ENCODE peak calls at places on chromosomes 3 and 15, in six cellular contexts. One of them, this sample, is unnamed.

GRCh38 chr3:170506556-170506955 is 79.3 kb downstream of the SLC7A14 start:
- DNase-seq in CD14-positive monocyte: no peak
- DNase-seq in C1 segment of cervical spinal cord: no peak
- DNase-seq in B cell: no peak
- DNase-seq in NCI-H446 treated with DMSO at 0.1 percent for 48 hours: no peak
- DNase-seq in upper lobe of right lung: no peak
- DNase-seq in this sample: no peak

GRCh38 chr15:88525418-88525817 is 21.1 kb downstream of the DET1 start:
- DNase-seq in CD14-positive monocyte: no peak
- DNase-seq in C1 segment of cervical spinal cord: no peak
- DNase-seq in B cell: no peak
- DNase-seq in NCI-H446 treated with DMSO at 0.1 percent for 48 hours: no peak
- DNase-seq in upper lobe of right lung: no peak
- DNase-seq in this sample: no peak

GRCh38 chr15:91572110-91572509 is 281.4 kb upstream of the SLCO3A1 start:
- DNase-seq in CD14-positive monocyte: no peak
- DNase-seq in C1 segment of cervical spinal cord: no peak
- DNase-seq in B cell: no peak
- DNase-seq in NCI-H446 treated with DMSO at 0.1 percent for 48 hours: peak; percentile 5
- DNase-seq in upper lobe of right lung: no peak
- DNase-seq in this sample: no peak

GRCh38 chr3:55458398-55458797 is 28.7 kb downstream of the WNT5A start:
- DNase-seq in CD14-positive monocyte: no peak
- DNase-seq in C1 segment of cervical spinal cord: no peak
- DNase-seq in B cell: no peak
- DNase-seq in NCI-H446 treated with DMSO at 0.1 percent for 48 hours: no peak
- DNase-seq in upper lobe of right lung: no peak
- DNase-seq in this sample: no peak

GRCh38 chr3:27046346-27046745 is 322.8 kb downstream of the NEK10 start:
- DNase-seq in CD14-positive monocyte: no peak
- DNase-seq in C1 segment of cervical spinal cord: no peak
- DNase-seq in B cell: no peak
- DNase-seq in NCI-H446 treated with DMSO at 0.1 percent for 48 hours: no peak
- DNase-seq in upper lobe of right lung: no peak
- DNase-seq in this sample: no peak

GRCh38 chr3:73766599-73767378 is 142.0 kb upstream of the PDZRN3 start:
- DNase-seq in CD14-positive monocyte: no peak
- DNase-seq in C1 segment of cervical spinal cord: no peak
- DNase-seq in B cell: no peak
- DNase-seq in NCI-H446 treated with DMSO at 0.1 percent for 48 hours: no peak
- DNase-seq in upper lobe of right lung: no peak
- DNase-seq in this sample: no peak

GRCh38 chr15:56759450-56759845 is 26.1 kb upstream of the ZNF280D start:
- DNase-seq in CD14-positive monocyte: no peak
- DNase-seq in C1 segment of cervical spinal cord: no peak
- DNase-seq in B cell: no peak
- DNase-seq in NCI-H446 treated with DMSO at 0.1 percent for 48 hours: no peak
- DNase-seq in upper lobe of right lung: no peak
- DNase-seq in this sample: no peak

GRCh38 chr15:94375997-94376396 is 144.6 kb downstream of the MCTP2 start:
- DNase-seq in CD14-positive monocyte: no peak
- DNase-seq in C1 segment of cervical spinal cord: no peak
- DNase-seq in B cell: no peak
- DNase-seq in NCI-H446 treated with DMSO at 0.1 percent for 48 hours: no peak
- DNase-seq in upper lobe of right lung: no peak
- DNase-seq in this sample: no peak

GRCh38 chr3:120022729-120023128 is 71.5 kb downstream of the GSK3B start:
- DNase-seq in CD14-positive monocyte: no peak
- DNase-seq in C1 segment of cervical spinal cord: no peak
- DNase-seq in B cell: no peak
- DNase-seq in NCI-H446 treated with DMSO at 0.1 percent for 48 hours: no peak
- DNase-seq in upper lobe of right lung: no peak
- DNase-seq in this sample: no peak

GRCh38 chr3:46812237-46812791 is 50.9 kb downstream of the MYL3 start:
- DNase-seq in CD14-positive monocyte: peak; percentile 62
- DNase-seq in C1 segment of cervical spinal cord: no peak
- DNase-seq in B cell: peak; percentile 78
- DNase-seq in NCI-H446 treated with DMSO at 0.1 percent for 48 hours: no peak
- DNase-seq in upper lobe of right lung: peak; percentile 87
- DNase-seq in this sample: peak; percentile 83

GRCh38 chr15:57646057-57646456 is 54.4 kb downstream of the MYZAP start:
- DNase-seq in CD14-positive monocyte: no peak
- DNase-seq in C1 segment of cervical spinal cord: no peak
- DNase-seq in B cell: no peak
- DNase-seq in NCI-H446 treated with DMSO at 0.1 percent for 48 hours: no peak
- DNase-seq in upper lobe of right lung: no peak
- DNase-seq in this sample: no peak

GRCh38 chr3:56890448-56891083 is 88.8 kb upstream of the ARHGEF3 start:
- DNase-seq in CD14-positive monocyte: no peak
- DNase-seq in C1 segment of cervical spinal cord: no peak
- DNase-seq in B cell: no peak
- DNase-seq in NCI-H446 treated with DMSO at 0.1 percent for 48 hours: peak; percentile 40
- DNase-seq in upper lobe of right lung: no peak
- DNase-seq in this sample: no peak

GRCh38 chr3:45807645-45808540 is 11.6 kb upstream of the SLC6A20 start:
- DNase-seq in CD14-positive monocyte: no peak
- DNase-seq in C1 segment of cervical spinal cord: no peak
- DNase-seq in B cell: no peak
- DNase-seq in NCI-H446 treated with DMSO at 0.1 percent for 48 hours: no peak
- DNase-seq in upper lobe of right lung: no peak
- DNase-seq in this sample: no peak

GRCh38 chr15:85457392-85457968 is 77.1 kb downstream of the AKAP13 start:
- DNase-seq in CD14-positive monocyte: no peak
- DNase-seq in C1 segment of cervical spinal cord: no peak
- DNase-seq in B cell: no peak
- DNase-seq in NCI-H446 treated with DMSO at 0.1 percent for 48 hours: no peak
- DNase-seq in upper lobe of right lung: no peak
- DNase-seq in this sample: no peak

GRCh38 chr3:120908030-120908802 is at the start of gene STXBP5L:
- DNase-seq in CD14-positive monocyte: no peak
- DNase-seq in C1 segment of cervical spinal cord: peak; percentile 53
- DNase-seq in B cell: peak; percentile 30
- DNase-seq in NCI-H446 treated with DMSO at 0.1 percent for 48 hours: peak; percentile 89
- DNase-seq in upper lobe of right lung: peak; percentile 86
- DNase-seq in this sample: peak; percentile 79

GRCh38 chr15:57949374-57949938 is 116.1 kb downstream of the ALDH1A2 start:
- DNase-seq in CD14-positive monocyte: no peak
- DNase-seq in C1 segment of cervical spinal cord: no peak
- DNase-seq in B cell: no peak
- DNase-seq in NCI-H446 treated with DMSO at 0.1 percent for 48 hours: no peak
- DNase-seq in upper lobe of right lung: no peak
- DNase-seq in this sample: no peak

GRCh38 chr15:43550527-43551363 is 33.3 kb downstream of the MAP1A start:
- DNase-seq in CD14-positive monocyte: no peak
- DNase-seq in C1 segment of cervical spinal cord: no peak
- DNase-seq in B cell: no peak
- DNase-seq in NCI-H446 treated with DMSO at 0.1 percent for 48 hours: no peak
- DNase-seq in upper lobe of right lung: no peak
- DNase-seq in this sample: no peak

GRCh38 chr15:41501961-41502786 is 8.5 kb downstream of the ITPKA start:
- DNase-seq in CD14-positive monocyte: no peak
- DNase-seq in C1 segment of cervical spinal cord: no peak
- DNase-seq in B cell: peak; percentile 78
- DNase-seq in NCI-H446 treated with DMSO at 0.1 percent for 48 hours: no peak
- DNase-seq in upper lobe of right lung: peak; percentile 66
- DNase-seq in this sample: peak; percentile 62

GRCh38 chr3:32951410-32951811 is at the start of gene CCR4:
- DNase-seq in CD14-positive monocyte: no peak
- DNase-seq in C1 segment of cervical spinal cord: no peak
- DNase-seq in B cell: no peak
- DNase-seq in NCI-H446 treated with DMSO at 0.1 percent for 48 hours: no peak
- DNase-seq in upper lobe of right lung: no peak
- DNase-seq in this sample: no peak

GRCh38 chr3:133983576-133984560 is 45.9 kb downstream of the SLCO2A1 start:
- DNase-seq in CD14-positive monocyte: no peak
- DNase-seq in C1 segment of cervical spinal cord: no peak
- DNase-seq in B cell: no peak
- DNase-seq in NCI-H446 treated with DMSO at 0.1 percent for 48 hours: no peak
- DNase-seq in upper lobe of right lung: no peak
- DNase-seq in this sample: no peak

GRCh38 chr3:2303567-2303966 is 204.9 kb downstream of the CNTN4 start:
- DNase-seq in CD14-positive monocyte: no peak
- DNase-seq in C1 segment of cervical spinal cord: no peak
- DNase-seq in B cell: no peak
- DNase-seq in NCI-H446 treated with DMSO at 0.1 percent for 48 hours: no peak
- DNase-seq in upper lobe of right lung: no peak
- DNase-seq in this sample: no peak

GRCh38 chr15:25740438-25741252 is 122.5 kb downstream of the ATP10A start:
- DNase-seq in CD14-positive monocyte: no peak
- DNase-seq in C1 segment of cervical spinal cord: no peak
- DNase-seq in B cell: no peak
- DNase-seq in NCI-H446 treated with DMSO at 0.1 percent for 48 hours: no peak
- DNase-seq in upper lobe of right lung: no peak
- DNase-seq in this sample: no peak

GRCh38 chr3:46629571-46630517 is 17.5 kb downstream of the FAM240A start:
- DNase-seq in CD14-positive monocyte: peak; percentile 66
- DNase-seq in C1 segment of cervical spinal cord: peak; percentile 72
- DNase-seq in B cell: peak; percentile 82
- DNase-seq in NCI-H446 treated with DMSO at 0.1 percent for 48 hours: no peak
- DNase-seq in upper lobe of right lung: peak; percentile 90
- DNase-seq in this sample: peak; percentile 87

GRCh38 chr3:12325594-12326295 is 36.9 kb downstream of the PPARG start:
- DNase-seq in CD14-positive monocyte: no peak
- DNase-seq in C1 segment of cervical spinal cord: no peak
- DNase-seq in B cell: no peak
- DNase-seq in NCI-H446 treated with DMSO at 0.1 percent for 48 hours: no peak
- DNase-seq in upper lobe of right lung: no peak
- DNase-seq in this sample: no peak